ENCODE peak calls at places on chromosome 21, in four cellular contexts. One of them, this sample, is unnamed.

GRCh38 chr21:42973309-42973990 is 912 bp upstream of the PKNOX1 start:
- DNase-seq in colonic mucosa: no peak
- DNase-seq in sigmoid colon: peak
- DNase-seq in HFFc6: no peak
- DNase-seq in this sample: no peak

GRCh38 chr21:44804762-44805161 is 3.1 kb upstream of the UBE2G2 start:
- DNase-seq in colonic mucosa: no peak
- DNase-seq in sigmoid colon: no peak
- DNase-seq in HFFc6: no peak
- DNase-seq in this sample: no peak

GRCh38 chr21:45847870-45848269 is 133.7 kb upstream of the COL6A1 start:
- DNase-seq in colonic mucosa: no peak
- DNase-seq in sigmoid colon: no peak
- DNase-seq in HFFc6: no peak
- DNase-seq in this sample: no peak

GRCh38 chr21:29499734-29500343 is 201.1 kb downstream of the BACH1 start:
- DNase-seq in colonic mucosa: no peak
- DNase-seq in sigmoid colon: no peak
- DNase-seq in HFFc6: peak
- DNase-seq in this sample: peak

GRCh38 chr21:31334648-31335121 is 9.4 kb downstream of the TIAM1 start:
- DNase-seq in colonic mucosa: no peak
- DNase-seq in sigmoid colon: no peak
- DNase-seq in HFFc6: no peak
- DNase-seq in this sample: no peak

GRCh38 chr21:45383111-45383614 is 21.8 kb upstream of the COL18A1 start:
- DNase-seq in colonic mucosa: no peak
- DNase-seq in sigmoid colon: no peak
- DNase-seq in HFFc6: no peak
- DNase-seq in this sample: no peak

GRCh38 chr21:31927872-31928476 is 55.2 kb downstream of the HUNK start:
- DNase-seq in colonic mucosa: no peak
- DNase-seq in sigmoid colon: no peak
- DNase-seq in HFFc6: no peak
- DNase-seq in this sample: no peak

GRCh38 chr21:44548922-44549321 is 2.4 kb downstream of the KRTAP10-2 start:
- DNase-seq in colonic mucosa: no peak
- DNase-seq in sigmoid colon: no peak
- DNase-seq in HFFc6: no peak
- DNase-seq in this sample: no peak

GRCh38 chr21:28160378-28160777 is 832.3 kb downstream of the LTN1 start:
- DNase-seq in colonic mucosa: no peak
- DNase-seq in sigmoid colon: no peak
- DNase-seq in HFFc6: no peak
- DNase-seq in this sample: no peak

GRCh38 chr21:43287111-43287973 is 118.5 kb downstream of the CRYAA start:
- DNase-seq in colonic mucosa: no peak
- DNase-seq in sigmoid colon: no peak
- DNase-seq in HFFc6: no peak
- DNase-seq in this sample: peak

GRCh38 chr21:44724926-44725325 is 13.6 kb upstream of the TSPEAR start:
- DNase-seq in colonic mucosa: no peak
- DNase-seq in sigmoid colon: no peak
- DNase-seq in HFFc6: no peak
- DNase-seq in this sample: no peak

GRCh38 chr21:35208810-35209517 is 159.9 kb upstream of the RUNX1 start:
- DNase-seq in colonic mucosa: no peak
- DNase-seq in sigmoid colon: no peak
- DNase-seq in HFFc6: no peak
- DNase-seq in this sample: no peak

GRCh38 chr21:44932366-44933181 is 7.3 kb upstream of the SLX9 start:
- DNase-seq in colonic mucosa: no peak
- DNase-seq in sigmoid colon: no peak
- DNase-seq in HFFc6: no peak
- DNase-seq in this sample: peak

GRCh38 chr21:44723177-44724131 is 12.1 kb upstream of the TSPEAR start:
- DNase-seq in colonic mucosa: no peak
- DNase-seq in sigmoid colon: no peak
- DNase-seq in HFFc6: no peak
- DNase-seq in this sample: no peak

GRCh38 chr21:42161957-42162681 is 56.8 kb upstream of the ABCG1 start:
- DNase-seq in colonic mucosa: no peak
- DNase-seq in sigmoid colon: no peak
- DNase-seq in HFFc6: no peak
- DNase-seq in this sample: no peak

GRCh38 chr21:24045775-24046215 is 1561.5 kb downstream of the MRPL39 start:
- DNase-seq in colonic mucosa: peak
- DNase-seq in sigmoid colon: peak
- DNase-seq in HFFc6: peak
- DNase-seq in this sample: peak

GRCh38 chr21:19326581-19327319 is 923.2 kb upstream of the TMPRSS15 start:
- DNase-seq in colonic mucosa: no peak
- DNase-seq in sigmoid colon: no peak
- DNase-seq in HFFc6: no peak
- DNase-seq in this sample: no peak

GRCh38 chr21:31941694-31942093 is 68.9 kb downstream of the HUNK start:
- DNase-seq in colonic mucosa: peak
- DNase-seq in sigmoid colon: no peak
- DNase-seq in HFFc6: no peak
- DNase-seq in this sample: no peak

GRCh38 chr21:44303490-44303981 is 3.7 kb downstream of the PFKL start:
- DNase-seq in colonic mucosa: peak
- DNase-seq in sigmoid colon: no peak
- DNase-seq in HFFc6: no peak
- DNase-seq in this sample: peak

GRCh38 chr21:28228624-28228995 is 764.1 kb downstream of the LTN1 start:
- DNase-seq in colonic mucosa: no peak
- DNase-seq in sigmoid colon: no peak
- DNase-seq in HFFc6: no peak
- DNase-seq in this sample: no peak

GRCh38 chr21:42080788-42081083 is 9.6 kb downstream of the UMODL1 start:
- DNase-seq in colonic mucosa: no peak
- DNase-seq in sigmoid colon: no peak
- DNase-seq in HFFc6: peak
- DNase-seq in this sample: no peak

GRCh38 chr21:44379991-44380865 is 26.8 kb downstream of the TRPM2 start:
- DNase-seq in colonic mucosa: no peak
- DNase-seq in sigmoid colon: no peak
- DNase-seq in HFFc6: no peak
- DNase-seq in this sample: no peak

GRCh38 chr21:43317959-43318358 is 109.0 kb downstream of the SIK1 start:
- DNase-seq in colonic mucosa: no peak
- DNase-seq in sigmoid colon: no peak
- DNase-seq in HFFc6: no peak
- DNase-seq in this sample: no peak

GRCh38 chr21:44517175-44517899 is 22.7 kb downstream of the KRTAP10-1 start:
- DNase-seq in colonic mucosa: no peak
- DNase-seq in sigmoid colon: no peak
- DNase-seq in HFFc6: no peak
- DNase-seq in this sample: no peak

GRCh38 chr21:45078877-45079281 is 4.5 kb downstream of the ADARB1 start:
- DNase-seq in colonic mucosa: no peak
- DNase-seq in sigmoid colon: peak
- DNase-seq in HFFc6: no peak
- DNase-seq in this sample: no peak

GRCh38 chr21:35043549-35043948 is 5.6 kb downstream of the RUNX1 start:
- DNase-seq in colonic mucosa: no peak
- DNase-seq in sigmoid colon: no peak
- DNase-seq in HFFc6: no peak
- DNase-seq in this sample: no peak

GRCh38 chr21:43362928-43363314 is 64.0 kb downstream of the SIK1 start:
- DNase-seq in colonic mucosa: no peak
- DNase-seq in sigmoid colon: no peak
- DNase-seq in HFFc6: no peak
- DNase-seq in this sample: no peak

GRCh38 chr21:33843216-33843615 is 72.4 kb downstream of the ATP5PO start:
- DNase-seq in colonic mucosa: no peak
- DNase-seq in sigmoid colon: no peak
- DNase-seq in HFFc6: no peak
- DNase-seq in this sample: no peak

GRCh38 chr21:33846141-33846540 is 69.5 kb downstream of the ATP5PO start:
- DNase-seq in colonic mucosa: no peak
- DNase-seq in sigmoid colon: no peak
- DNase-seq in HFFc6: no peak
- DNase-seq in this sample: no peak

GRCh38 chr21:33841561-33841960 is 74.0 kb downstream of the ATP5PO start:
- DNase-seq in colonic mucosa: no peak
- DNase-seq in sigmoid colon: no peak
- DNase-seq in HFFc6: no peak
- DNase-seq in this sample: no peak

GRCh38 chr21:33844890-33845205 is 70.8 kb downstream of the ATP5PO start:
- DNase-seq in colonic mucosa: no peak
- DNase-seq in sigmoid colon: no peak
- DNase-seq in HFFc6: no peak
- DNase-seq in this sample: no peak

GRCh38 chr21:33844104-33844889 is 71.3 kb downstream of the ATP5PO start:
- DNase-seq in colonic mucosa: no peak
- DNase-seq in sigmoid colon: no peak
- DNase-seq in HFFc6: peak
- DNase-seq in this sample: no peak
- TF ChIP-seq CTCF in colonic mucosa: no peak
- TF ChIP-seq CTCF in sigmoid colon: no peak
- TF ChIP-seq CTCF in HFFc6: no peak
- TF ChIP-seq CTCF in this sample: no peak

DNA sequence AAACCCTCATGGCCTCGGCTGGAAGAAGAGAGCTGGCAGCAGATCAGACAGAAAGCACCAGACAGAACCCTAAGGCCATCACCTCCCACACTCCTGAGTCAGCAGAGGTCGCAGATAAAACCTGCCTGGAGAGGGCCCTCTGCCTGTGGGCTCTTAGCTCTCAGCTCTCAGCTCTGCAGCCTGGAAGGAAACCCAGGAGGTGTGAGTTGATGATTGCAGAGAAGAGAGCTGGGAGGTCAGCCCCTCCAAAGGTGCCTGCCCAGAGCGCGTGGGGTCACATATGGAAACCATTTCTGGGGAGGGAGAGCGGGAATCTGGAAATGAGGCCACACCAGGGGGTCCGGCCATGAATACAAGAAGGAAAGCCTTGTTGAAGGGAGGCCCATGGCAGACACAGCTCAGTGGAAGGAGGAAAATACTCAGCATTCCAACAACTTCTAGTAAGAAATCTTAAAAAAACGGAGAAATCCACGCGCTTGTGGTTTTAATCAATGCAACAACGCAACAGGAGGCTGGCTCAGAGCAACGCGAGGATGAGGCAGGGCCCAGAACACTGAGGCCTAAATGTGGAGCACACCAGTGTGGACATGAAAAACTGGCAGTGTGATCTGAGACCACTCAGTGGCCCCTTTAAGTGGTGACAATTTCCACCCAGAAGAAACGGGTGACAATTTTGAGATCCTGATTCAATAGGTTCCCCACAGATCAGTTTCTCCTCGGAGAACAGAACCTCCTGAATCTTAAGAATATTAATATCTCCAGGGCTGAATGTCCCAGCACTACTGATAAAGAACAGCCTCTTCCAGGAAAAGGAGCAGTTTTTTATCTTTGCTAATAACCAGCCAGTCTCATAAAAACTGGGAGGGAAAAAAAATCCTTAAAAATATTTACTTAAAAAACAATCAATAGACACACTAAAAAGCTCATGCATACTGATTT is 45.7 kb downstream of the PSMG1 start:
- DNase-seq in colonic mucosa: no peak
- DNase-seq in sigmoid colon: no peak
- DNase-seq in HFFc6: peak
- DNase-seq in this sample: no peak
- TF ChIP-seq CTCF in colonic mucosa: no peak
- TF ChIP-seq CTCF in sigmoid colon: no peak
- TF ChIP-seq CTCF in HFFc6: peak
- TF ChIP-seq CTCF in this sample: no peak

DNA sequence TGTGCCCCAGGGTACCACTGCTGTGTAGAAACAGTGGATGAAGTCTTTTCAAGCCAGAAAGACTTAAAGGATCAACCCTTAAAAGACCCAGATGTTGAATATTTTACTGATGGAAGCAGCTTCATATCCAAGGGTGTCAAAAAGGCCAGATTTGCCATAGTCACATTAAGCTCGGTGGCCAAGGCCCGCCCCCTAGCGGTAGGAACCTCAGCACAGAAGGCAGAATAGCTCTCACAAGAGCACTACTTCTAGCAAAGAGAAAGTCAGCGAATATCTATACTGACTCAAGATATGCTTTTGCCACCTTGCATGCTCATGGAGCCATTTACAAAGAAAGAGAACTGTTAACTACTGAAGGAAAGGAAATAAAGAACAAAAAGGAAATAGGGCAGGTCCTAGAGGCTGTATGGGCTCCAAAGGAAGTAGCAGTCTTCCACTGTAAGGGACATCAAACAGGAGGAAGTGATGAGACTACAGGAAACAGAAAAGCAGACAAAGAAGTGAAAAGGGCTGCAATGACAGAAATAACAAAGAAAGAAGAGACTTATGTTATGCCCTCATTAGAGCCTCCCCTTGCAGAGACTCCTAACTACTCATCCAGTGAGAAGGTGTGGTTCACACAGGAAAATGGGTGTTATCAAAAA is 90.5 kb downstream of the LIPI start:
- DNase-seq in colonic mucosa: peak
- DNase-seq in sigmoid colon: no peak
- DNase-seq in HFFc6: peak
- DNase-seq in this sample: no peak
- TF ChIP-seq CTCF in colonic mucosa: peak
- TF ChIP-seq CTCF in sigmoid colon: no peak
- TF ChIP-seq CTCF in HFFc6: peak
- TF ChIP-seq CTCF in this sample: no peak

DNA sequence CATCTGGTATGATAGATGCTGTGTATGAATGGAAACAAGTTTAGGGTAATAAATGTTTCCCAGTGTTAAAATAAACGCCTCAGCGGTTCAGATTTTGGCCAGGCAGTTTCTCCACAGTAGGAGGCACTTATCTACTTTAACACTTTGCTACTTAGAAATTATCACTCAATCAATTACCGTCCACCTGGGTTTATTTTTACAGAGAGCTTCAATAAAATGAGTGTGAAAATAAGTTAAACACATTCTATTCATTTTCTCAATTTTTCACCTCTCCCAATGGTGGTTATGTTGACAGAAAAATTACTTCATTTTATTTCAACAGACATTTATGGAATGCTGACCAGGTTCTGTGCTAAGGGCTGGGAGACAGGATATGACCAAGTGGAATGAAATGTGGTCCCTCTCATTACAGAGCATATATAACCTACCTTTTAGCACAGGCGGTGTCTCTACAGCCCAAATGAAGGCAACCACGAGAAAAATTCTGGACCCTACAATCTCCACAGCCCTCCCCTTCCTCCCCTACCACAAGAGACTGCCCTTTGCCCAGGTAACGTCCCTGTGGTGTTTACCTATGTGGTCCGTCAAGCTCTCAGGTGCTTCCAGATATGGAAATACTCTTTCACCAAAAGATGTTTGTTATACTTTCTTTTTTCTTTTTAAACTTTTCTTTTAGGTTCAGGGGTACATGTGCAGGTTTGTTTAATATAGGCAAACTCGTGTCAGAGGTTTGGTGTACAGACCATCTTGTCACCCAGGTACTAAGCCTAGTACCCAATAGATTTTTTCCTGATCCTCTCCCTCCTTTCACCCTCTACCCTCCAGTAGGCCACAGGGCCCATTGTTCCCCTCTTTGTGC is 105.5 kb downstream of the HLCS start:
- DNase-seq in colonic mucosa: peak
- DNase-seq in sigmoid colon: no peak
- DNase-seq in HFFc6: peak
- DNase-seq in this sample: peak
- TF ChIP-seq CTCF in colonic mucosa: no peak
- TF ChIP-seq CTCF in sigmoid colon: no peak
- TF ChIP-seq CTCF in HFFc6: no peak
- TF ChIP-seq CTCF in this sample: no peak

This sample was measured in Calu3.